ENCODE peak calls at places on chromosomes 5 and 9, in six cellular contexts. D is CD4-positive, alpha-beta T cell; I is GM23248; J is GM20000; R is bronchial epithelial cell; U is stimulated activated CD4-positive, alpha-beta T cell treated with anti-CD3 and anti-CD28 coated beads, Interleukin-15, amount 100 ng/mL, for 1 hour. S is an unnamed sample.

GRCh38 chr9:131618071-131618479 is 72.8 kb downstream of the PRRT1B start:
- DNase-seq in D (no peak), I (no peak), J (no peak), R (peak), U (no peak), S (no peak)

GRCh38 chr9:114205171-114206015 is 50.1 kb downstream of the COL27A1 start:
- DNase-seq in D (no peak), I (no peak), J (no peak), R (no peak), U (no peak), S (no peak)

GRCh38 chr5:124061663-124062062 is 549.7 kb downstream of the CSNK1G3 start:
- DNase-seq in D (no peak), I (peak), J (no peak), R (peak), U (no peak), S (peak)

GRCh38 chr5:124650960-124651662 is 95.3 kb downstream of the ZNF608 start:
- DNase-seq in D (no peak), I (no peak), J (no peak), R (no peak), U (no peak), S (peak)

GRCh38 chr9:114930063-114930812 is at the start of gene TNFSF8:
- DNase-seq in D (peak), I (no peak), J (peak), R (no peak), U (peak), S (no peak)

GRCh38 chr9:132114102-132114707 is 34.5 kb upstream of the MED27 start:
- DNase-seq in D (peak), I (peak), J (peak), R (peak), U (no peak), S (peak)

GRCh38 chr9:15513335-15513734 is 2.6 kb upstream of the PSIP1 start:
- DNase-seq in D (peak), I (peak), J (peak), R (no peak), U (no peak), S (no peak)

GRCh38 chr9:99411068-99411467 is 189.0 kb downstream of the SEC61B start:
- DNase-seq in D (no peak), I (peak), J (no peak), R (peak), U (no peak), S (peak)

GRCh38 chr5:41252036-41252435 is 38.7 kb upstream of the C6 start:
- DNase-seq in D (no peak), I (peak), J (no peak), R (no peak), U (no peak), S (no peak)

GRCh38 chr5:87650284-87650683 is 237.6 kb upstream of the CCNH start:
- DNase-seq in D (no peak), I (peak), J (no peak), R (peak), U (no peak), S (peak)

GRCh38 chr5:113166710-113167366 is 190.2 kb downstream of the DCP2 start:
- DNase-seq in D (no peak), I (peak), J (no peak), R (peak), U (no peak), S (peak)

GRCh38 chr5:178870411-178870810 is 10.7 kb downstream of the ZNF354B start:
- DNase-seq in D (no peak), I (no peak), J (no peak), R (no peak), U (no peak), S (no peak)

GRCh38 chr5:141483842-141484241 is 988 bp upstream of the PCDHGC4 start:
- DNase-seq in D (no peak), I (no peak), J (peak), R (no peak), U (no peak), S (no peak)

GRCh38 chr9:88372103-88372694 is 16.0 kb upstream of the SPIN1 start:
- DNase-seq in D (no peak), I (no peak), J (no peak), R (no peak), U (no peak), S (no peak)

GRCh38 chr5:116303340-116303739 is 218.5 kb downstream of the COMMD10 start:
- DNase-seq in D (no peak), I (no peak), J (no peak), R (no peak), U (no peak), S (peak)

GRCh38 chr9:68574150-68574549 is 33.5 kb upstream of the TMEM252 start:
- DNase-seq in D (no peak), I (no peak), J (no peak), R (no peak), U (no peak), S (no peak)

GRCh38 chr9:80158150-80158549 is 586.4 kb downstream of the TLE4 start:
- DNase-seq in D (no peak), I (no peak), J (no peak), R (no peak), U (no peak), S (peak)